ENCODE peak calls at places on chromosomes 1 and 21, in five cellular contexts. Q is AG04450, A is Panc1, R is esophagus squamous epithelium, H is psoas muscle. N is an unnamed sample.

GRCh38 chr1:161958425-161958824 is 65.2 kb downstream of the OLFML2B start:
- DNase-seq in H (no peak), A (no peak), Q (no peak), R (no peak), N (no peak)

GRCh38 chr1:9040659-9041030 is 14.4 kb upstream of the SLC2A7 start:
- DNase-seq in R (no peak), H (no peak), Q (no peak), A (no peak), N (no peak)

GRCh38 chr1:53498555-53499142 is 39.5 kb downstream of the DMRTB1 start:
- DNase-seq in H (no peak), R (no peak), A (no peak), Q (no peak), N (no peak)

GRCh38 chr1:203271962-203272632 is 33.2 kb upstream of the BTG2 start:
- DNase-seq in A (no peak), Q (no peak), R (no peak), H (no peak), N (no peak)

GRCh38 chr1:211831558-211832323 is 1.2 kb upstream of the LPGAT1 start:
- DNase-seq in R (no peak), A (no peak), Q (no peak), H (no peak), N (no peak)

GRCh38 chr1:32142446-32143301 is 34.8 kb downstream of the KPNA6 start:
- DNase-seq in H (peak; percentile 51), R (no peak), A (peak; percentile 28), Q (peak; percentile 52), N (peak; percentile 74)

GRCh38 chr1:32489774-32490454 is 25.0 kb downstream of the ZBTB8B start:
- DNase-seq in R (no peak), Q (no peak), H (no peak), A (no peak), N (no peak)

GRCh38 chr1:40712997-40713396 is 21.5 kb downstream of the NFYC start:
- DNase-seq in Q (no peak), A (no peak), R (peak; percentile 1), H (no peak), N (no peak)

GRCh38 chr1:196607940-196608339 is 300 bp downstream of the KCNT2 start:
- DNase-seq in R (no peak), A (no peak), Q (no peak), H (no peak), N (no peak)

GRCh38 chr1:189693140-189693539 is 784.5 kb downstream of the BRINP3 start:
- DNase-seq in R (no peak), H (no peak), A (no peak), Q (no peak), N (no peak)

GRCh38 chr1:229001467-229001866 is 266.2 kb downstream of the RHOU start:
- DNase-seq in H (no peak), Q (no peak), R (no peak), A (no peak), N (no peak)

GRCh38 chr1:1205769-1206375 is 520 bp downstream of the TNFRSF18 start:
- DNase-seq in R (no peak), A (no peak), Q (no peak), H (peak; percentile 13), N (no peak)

GRCh38 chr21:22263890-22264289 is 1265.7 kb downstream of the NCAM2 start:
- DNase-seq in H (no peak), Q (no peak), R (no peak), A (no peak), N (no peak)

GRCh38 chr1:13723810-13724209 is 23.8 kb downstream of the PRDM2 start:
- DNase-seq in Q (no peak), A (no peak), H (no peak), R (no peak), N (no peak)

GRCh38 chr1:227844320-227845114 is 29.0 kb downstream of the PRSS38 start:
- DNase-seq in H (no peak), R (no peak), A (no peak), Q (no peak), N (no peak)

GRCh38 chr1:181112071-181112929 is 23.8 kb downstream of the IER5 start:
- DNase-seq in Q (peak; percentile 97), R (no peak), H (peak; percentile 89), A (peak; percentile 97), N (peak; percentile 97)

GRCh38 chr1:91884459-91885290 is 1.3 kb downstream of the TGFBR3 start:
- DNase-seq in H (peak; percentile 27), R (no peak), A (no peak), Q (no peak), N (no peak)

GRCh38 chr1:43366601-43367025 is 1.2 kb downstream of the ELOVL1 start:
- DNase-seq in A (no peak), H (no peak), R (no peak), Q (no peak), N (no peak)

GRCh38 chr1:198577444-198577843 is 37.0 kb upstream of the ATP6V1G3 start:
- DNase-seq in H (no peak), Q (peak; percentile 51), A (no peak), R (no peak), N (peak; percentile 44)

GRCh38 chr1:6588128-6588892 is 8.5 kb downstream of the ZBTB48 start:
- DNase-seq in Q (no peak), A (no peak), R (no peak), H (no peak), N (no peak)

GRCh38 chr21:15343066-15343465 is 278.3 kb upstream of the NRIP1 start:
- DNase-seq in A (no peak), R (no peak), Q (no peak), H (no peak), N (no peak)

GRCh38 chr1:246284021-246284420 is 223.1 kb downstream of the SMYD3 start:
- DNase-seq in Q (peak; percentile 49), H (no peak), R (no peak), A (no peak), N (peak; percentile 84)

GRCh38 chr1:79283451-79283850 is 276.9 kb upstream of the ADGRL4 start:
- DNase-seq in H (no peak), R (no peak), A (no peak), Q (no peak), N (no peak)

GRCh38 chr1:160081261-160081936 is at the start of gene KCNJ9:
- DNase-seq in R (no peak), H (no peak), Q (no peak), A (no peak), N (no peak)

GRCh38 chr1:68442006-68442405 is 7.7 kb downstream of the RPE65 start:
- DNase-seq in H (no peak), Q (no peak), A (no peak), R (no peak), N (no peak)

GRCh38 chr1:55504306-55504706 is 289.1 kb upstream of the USP24 start:
- DNase-seq in R (no peak), A (no peak), Q (no peak), H (no peak), N (no peak)

GRCh38 chr1:55505326-55505725 is 290.2 kb upstream of the USP24 start:
- DNase-seq in H (no peak), A (no peak), Q (no peak), R (no peak), N (no peak)

GRCh38 chr1:55503663-55504305 is 288.6 kb upstream of the USP24 start:
- DNase-seq in H (no peak), A (no peak), Q (peak; percentile 70), R (no peak), N (no peak)

GRCh38 chr1:55507578-55507931 is 292.4 kb upstream of the USP24 start:
- DNase-seq in A (no peak), H (no peak), Q (no peak), R (no peak), N (no peak)

DNA sequence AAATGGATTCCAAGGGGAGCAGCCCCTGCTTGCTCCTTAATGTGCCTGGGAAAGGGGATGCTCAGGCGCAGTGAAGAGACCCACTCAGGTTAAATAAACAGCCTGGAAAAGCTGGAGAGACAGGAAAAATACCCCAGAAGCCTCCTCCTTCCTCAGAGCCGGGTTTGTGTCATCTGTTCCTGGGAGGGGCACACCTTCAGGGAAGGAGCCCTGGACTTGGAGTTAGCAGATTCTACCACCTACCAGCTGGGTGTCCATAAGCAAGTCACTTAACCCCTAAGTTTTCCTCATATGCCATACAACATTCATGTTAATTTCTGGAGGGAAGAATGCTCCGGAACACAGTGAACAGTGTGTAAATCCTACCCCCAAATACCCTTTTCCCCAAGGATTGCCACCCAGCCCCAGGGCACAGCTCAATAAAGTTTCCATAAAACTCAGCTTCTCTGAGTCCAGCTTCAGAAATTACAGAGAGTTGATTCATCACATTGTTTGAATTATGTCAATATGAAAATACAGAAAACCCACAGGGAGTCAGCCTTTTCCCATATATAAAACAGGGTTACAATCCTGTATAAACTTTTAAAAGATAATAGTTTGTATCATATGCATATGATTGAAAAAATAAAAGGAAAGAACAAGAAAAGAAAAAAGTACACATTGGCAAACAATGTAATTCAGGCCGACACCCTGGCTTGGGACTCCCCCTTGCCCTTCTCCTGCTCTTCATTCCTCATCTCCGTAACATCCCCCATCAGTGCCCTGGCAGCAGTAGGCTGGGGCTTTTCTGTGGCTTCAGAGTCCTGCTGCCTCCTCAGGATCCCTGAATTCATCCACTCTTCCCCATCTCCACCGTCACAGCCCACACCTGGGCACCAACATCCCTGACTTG is 291.8 kb upstream of the USP24 start:
- DNase-seq in R (no peak), A (peak; percentile 24), Q (no peak), H (no peak), N (no peak)
- TF ChIP-seq CTCF in R (no peak), A (no peak), Q (peak; percentile 1), H (no peak), N (no peak)

DNA sequence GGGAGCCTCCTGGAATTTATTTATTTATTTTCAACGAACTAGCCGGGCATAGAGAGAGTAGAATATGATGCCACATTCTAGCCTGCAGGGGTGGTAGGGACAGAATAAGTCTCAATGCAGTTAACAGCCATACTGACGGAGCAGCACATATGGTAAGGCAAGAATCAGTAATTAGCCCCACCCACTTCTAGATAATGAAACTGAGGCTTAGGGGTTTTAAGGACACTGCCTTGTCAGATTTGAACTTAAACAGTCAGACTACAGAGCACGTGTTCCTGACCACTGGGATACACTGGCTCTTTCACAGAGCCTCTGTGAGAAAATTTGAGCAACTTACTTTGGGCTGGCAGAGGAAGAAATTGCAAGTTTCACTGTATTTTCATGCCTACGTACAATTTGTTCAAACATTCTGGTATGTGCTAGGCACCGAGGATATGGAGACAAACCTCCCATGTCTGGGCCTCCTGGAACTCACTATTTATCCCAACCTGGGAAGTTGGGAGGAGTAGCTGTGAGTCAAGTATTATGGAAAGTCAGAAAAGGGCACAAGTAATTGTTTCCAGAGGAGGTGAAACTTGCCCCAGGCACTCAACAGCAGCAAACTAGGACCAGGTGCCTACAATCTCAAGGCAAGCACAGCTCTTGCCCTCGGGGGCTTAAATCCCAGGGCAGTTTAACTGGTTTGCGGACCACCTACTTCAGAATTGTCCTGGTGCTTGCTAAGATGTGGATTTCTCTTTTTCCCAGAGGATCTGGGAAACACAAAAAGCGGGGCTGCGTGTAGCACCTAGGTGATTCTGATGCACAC is 1.6 kb upstream of the CLIC4 start:
- DNase-seq in H (no peak), Q (no peak), R (no peak), A (no peak), N (peak; percentile 85)
- H3K4me3 ChIP-seq in H (no peak overlapping the region), Q (no peak overlapping the region), R (peak overlapping the region; percentile 18), A (no peak overlapping the region), N (peak overlapping the region; percentile 1)

DNA sequence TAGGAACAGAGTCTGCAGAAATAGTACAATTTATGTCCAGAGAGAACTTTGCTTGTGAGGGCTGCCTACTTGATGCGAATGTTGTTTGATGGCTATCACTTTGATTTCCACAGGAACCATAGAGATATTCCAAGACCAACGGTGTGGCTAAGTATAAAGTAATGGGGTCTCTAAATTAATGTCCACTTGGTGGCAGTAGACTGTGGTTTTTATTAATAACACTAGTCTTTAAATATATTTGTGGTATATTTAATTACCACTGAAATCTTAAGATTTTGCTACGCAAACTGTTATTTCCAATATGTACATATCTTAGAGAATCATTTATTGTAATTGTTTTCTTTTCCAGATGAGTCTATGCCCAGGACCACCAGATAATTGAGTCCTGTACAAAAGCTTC is 647.9 kb downstream of the PLA2G4A start:
- DNase-seq in R (no peak), Q (no peak), H (no peak), A (no peak), N (no peak)
- TF ChIP-seq CTCF in R (no peak), Q (peak; percentile 42), H (no peak), A (peak; percentile 19), N (no peak)

GRCh38 chr1:110152133-110152785 is 2.0 kb downstream of the SLC6A17 start:
- DNase-seq in H (no peak), Q (no peak), A (no peak), R (no peak), N (peak; percentile 19)
- H3K4me3 ChIP-seq in H (no peak overlapping the region), Q (no peak overlapping the region), A (no peak overlapping the region), R (no peak overlapping the region), N (no peak overlapping the region)

N was measured in HFF-Myc.